ENCODE peak calls at places on chromosome 13, in ten cellular contexts. B, R, D, V, Y, T, P, M, K and J are unnamed samples.

GRCh38 chr13:27622102-27622820 is 569 bp downstream of the POLR1D start:
- DNase-seq in R (no peak), Y (peak), D (no peak), T (no peak), M (no peak), K (peak), B (no peak), P (peak), V (no peak), J (no peak)

GRCh38 chr13:23671902-23672301 is 101.7 kb downstream of the TNFRSF19 start:
- DNase-seq in K (no peak), M (no peak), P (peak), V (no peak), Y (no peak), D (no peak), R (peak), B (no peak), T (no peak), J (no peak)

GRCh38 chr13:52395704-52396103 is 10.3 kb downstream of the THSD1 start:
- DNase-seq in K (no peak), M (no peak), T (no peak), R (no peak), B (no peak), D (no peak), P (no peak), Y (no peak), V (no peak), J (no peak)

GRCh38 chr13:39263033-39263432 is 224.8 kb downstream of the NHLRC3 start:
- DNase-seq in D (peak), T (peak), B (peak), Y (peak), R (peak), V (no peak), K (peak), M (peak), P (peak), J (peak)

GRCh38 chr13:107642841-107643240 is 572.5 kb downstream of the LIG4 start:
- DNase-seq in M (no peak), R (no peak), T (no peak), D (no peak), V (no peak), K (no peak), Y (no peak), P (no peak), B (no peak), J (no peak)

GRCh38 chr13:48858523-48858922 is 117.2 kb upstream of the FNDC3A start:
- DNase-seq in Y (peak), B (no peak), M (peak), D (no peak), R (no peak), T (no peak), P (no peak), V (no peak), K (peak), J (no peak)

GRCh38 chr13:107170270-107170931 is 602.5 kb upstream of the ARGLU1 start:
- DNase-seq in R (no peak), B (no peak), V (no peak), K (no peak), Y (peak), P (no peak), T (no peak), M (no peak), D (no peak), J (no peak)

GRCh38 chr13:36601186-36601585 is 72.6 kb upstream of the SERTM1 start:
- DNase-seq in D (peak), P (no peak), M (no peak), B (no peak), R (no peak), T (no peak), Y (no peak), V (no peak), K (no peak), J (no peak)

GRCh38 chr13:97212540-97213146 is 9.5 kb upstream of the MBNL2 start:
- DNase-seq in T (no peak), R (no peak), M (peak), P (peak), Y (no peak), K (peak), D (peak), B (no peak), V (no peak), J (no peak)

GRCh38 chr13:110346661-110347067 is 39.6 kb downstream of the COL4A2 start:
- DNase-seq in D (peak), M (no peak), K (no peak), T (no peak), B (no peak), P (peak), V (peak), Y (no peak), R (no peak), J (no peak)

GRCh38 chr13:36242761-36243160 is 28.4 kb upstream of the SOHLH2 start:
- DNase-seq in R (no peak), B (no peak), Y (no peak), P (peak), K (no peak), D (peak), V (no peak), T (no peak), M (no peak), J (no peak)

GRCh38 chr13:20847298-20847697 is 55.2 kb downstream of the XPO4 start:
- DNase-seq in B (no peak), K (no peak), Y (no peak), P (no peak), R (peak), M (no peak), D (no peak), V (no peak), T (no peak), J (no peak)

GRCh38 chr13:112345826-112346172 is 30.4 kb upstream of the SPACA7 start:
- DNase-seq in B (no peak), T (no peak), R (no peak), M (no peak), D (no peak), Y (no peak), K (no peak), P (no peak), V (no peak), J (no peak)

GRCh38 chr13:61029064-61029463 is 386.6 kb downstream of the PCDH20 start:
- DNase-seq in K (no peak), D (no peak), Y (peak), V (no peak), P (peak), T (no peak), B (peak), M (no peak), R (no peak), J (peak)

GRCh38 chr13:100836696-100837095 is 162.1 kb upstream of the TMTC4 start:
- DNase-seq in P (peak), T (no peak), K (peak), D (peak), V (no peak), R (peak), B (no peak), Y (no peak), M (no peak), J (no peak)

GRCh38 chr13:111204438-111205177 is 89.5 kb downstream of the ARHGEF7 start:
- DNase-seq in B (peak), K (peak), Y (peak), D (peak), R (peak), M (no peak), T (peak), P (no peak), V (no peak), J (no peak)

GRCh38 chr13:76868451-76868850 is 17.8 kb downstream of the KCTD12 start:
- DNase-seq in B (no peak), K (peak), D (no peak), M (no peak), T (no peak), P (no peak), V (no peak), R (no peak), Y (no peak), J (no peak)

GRCh38 chr13:20305587-20305986 is 73.5 kb upstream of the GJB6 start:
- DNase-seq in K (no peak), V (no peak), Y (no peak), D (no peak), M (no peak), B (no peak), R (no peak), P (peak), T (no peak), J (no peak)

GRCh38 chr13:80603351-80603750 is 262.4 kb upstream of the SPRY2 start:
- DNase-seq in Y (no peak), B (no peak), T (no peak), V (no peak), M (no peak), P (no peak), R (no peak), D (no peak), K (no peak), J (no peak)

GRCh38 chr13:23741879-23742510 is 147.2 kb downstream of the MIPEP start:
- DNase-seq in Y (peak), M (peak), V (no peak), P (peak), K (no peak), R (no peak), B (peak), D (no peak), T (peak), J (no peak)

GRCh38 chr13:75870397-75870801 is 234.3 kb downstream of the LMO7 start:
- DNase-seq in V (no peak), Y (peak), R (no peak), D (no peak), B (no peak), P (peak), T (peak), K (peak), M (peak), J (no peak)

GRCh38 chr13:74278901-74279300 is 144.7 kb upstream of the KLF12 start:
- DNase-seq in K (no peak), D (peak), Y (no peak), M (no peak), P (peak), B (no peak), T (no peak), V (no peak), R (no peak), J (no peak)

GRCh38 chr13:113928701-113929627 is 44.9 kb downstream of the C13orf46 start:
- DNase-seq in Y (peak), K (no peak), V (no peak), M (no peak), P (no peak), D (no peak), B (peak), R (peak), T (no peak), J (no peak)

DNA sequence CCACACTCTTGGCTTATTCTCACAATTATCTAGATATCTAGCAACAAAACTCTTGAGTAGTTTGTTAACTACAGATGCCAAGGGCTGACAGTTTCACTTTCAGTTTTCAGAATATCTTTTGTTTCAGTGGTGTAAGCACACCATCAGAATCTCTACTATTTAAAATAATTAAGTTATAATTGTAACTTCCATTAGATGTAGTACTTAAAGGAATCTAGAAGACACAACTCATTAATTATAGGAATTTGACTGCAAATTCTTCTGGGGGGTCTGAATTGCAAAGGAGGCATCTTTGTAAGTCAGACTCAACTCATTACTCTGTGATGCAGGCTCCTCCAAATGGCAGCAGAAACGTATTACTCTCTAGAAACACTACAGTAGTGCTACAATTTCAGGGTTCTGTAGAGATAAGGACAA is 44.9 kb upstream of the USPL1 start:
- DNase-seq in T (no peak), V (no peak), B (no peak), M (peak), P (peak), D (peak), K (peak), R (peak), Y (peak), J (peak)
- H3K27ac ChIP-seq in T (no peak), V (peak), B (no peak), M (no peak), P (no peak), D (peak), K (peak), R (peak), Y (peak), J (peak)

GRCh38 chr13:98761126-98761978 is 8.9 kb upstream of the SLC15A1 start:
- DNase-seq in M (no peak), R (peak), B (no peak), P (no peak), D (peak), V (no peak), Y (no peak), T (no peak), K (no peak), J (peak)

GRCh38 chr13:98766716-98767115 is 14.2 kb upstream of the SLC15A1 start:
- DNase-seq in K (no peak), B (no peak), D (no peak), T (no peak), P (no peak), V (no peak), M (no peak), R (peak), Y (no peak), J (no peak)

GRCh38 chr13:98766120-98766519 is 13.6 kb upstream of the SLC15A1 start:
- DNase-seq in B (no peak), V (no peak), T (no peak), Y (no peak), K (no peak), R (no peak), M (no peak), D (no peak), P (no peak), J (no peak)

GRCh38 chr13:98761979-98762616 is 9.6 kb upstream of the SLC15A1 start:
- DNase-seq in D (no peak), B (no peak), P (no peak), T (no peak), K (no peak), R (no peak), Y (no peak), M (no peak), V (no peak), J (no peak)
- H3K9ac ChIP-seq in D (no peak), B (no peak), P (no peak), T (no peak), K (no peak), R (no peak), Y (no peak), M (no peak), V (peak), J (no peak)

DNA sequence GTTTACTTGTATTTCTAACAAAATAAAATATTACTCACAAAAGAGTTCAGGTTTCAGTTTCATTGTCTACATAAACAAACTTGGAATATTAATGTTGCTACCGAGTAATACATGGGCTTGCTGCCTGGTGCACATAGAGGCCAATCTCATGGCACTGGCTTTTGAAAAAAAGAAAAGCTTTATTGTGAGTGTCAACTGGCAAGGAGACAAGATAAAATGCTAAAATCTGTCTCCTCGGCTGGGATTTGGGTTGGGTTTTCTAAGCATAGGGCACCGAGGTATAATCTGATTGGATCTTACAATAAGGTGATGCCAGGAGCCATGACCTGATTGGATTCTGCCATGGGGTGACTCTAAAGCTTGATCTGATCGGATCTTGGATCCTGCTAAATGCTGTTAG is 1519.9 kb upstream of the MIR17HG start:
- DNase-seq in T (no peak), V (no peak), R (no peak), K (no peak), B (no peak), P (no peak), M (no peak), D (no peak), Y (no peak), J (no peak)
- H2AFZ ChIP-seq in T (peak), V (no peak), R (no peak), K (no peak), B (no peak), P (no peak), M (peak), D (peak), Y (no peak), J (no peak)

DNA sequence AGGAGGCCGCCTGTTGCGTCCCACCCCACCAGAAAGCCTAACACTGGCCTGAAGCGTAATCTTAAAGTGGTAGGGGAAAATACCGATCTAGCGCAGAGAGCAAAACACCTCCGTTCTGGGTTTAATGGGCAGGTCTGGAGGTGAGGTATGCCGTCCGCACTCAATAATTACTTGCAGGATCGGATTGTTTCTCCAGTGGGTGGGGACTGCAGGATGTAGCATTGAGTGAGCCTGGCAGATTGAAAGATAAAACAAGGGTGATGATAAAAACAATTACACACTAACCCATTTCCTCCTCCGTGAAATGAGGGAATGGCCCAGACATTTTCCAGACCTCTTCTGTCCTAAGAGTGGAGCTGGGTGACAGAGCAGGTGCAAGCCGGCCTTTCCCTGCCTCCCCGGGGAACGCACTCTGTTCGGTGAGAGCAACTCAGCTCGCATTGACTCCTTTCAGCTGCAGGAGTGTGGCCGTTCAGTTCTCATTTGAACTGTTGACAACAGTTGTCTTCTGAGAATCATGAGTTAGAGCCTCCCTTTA is 110.2 kb upstream of the DOCK9 start:
- DNase-seq in K (no peak), B (peak), P (peak), M (no peak), R (no peak), T (peak), Y (peak), V (peak), D (no peak), J (peak)
- H3K27ac ChIP-seq in K (no peak), B (no peak), P (peak), M (no peak), R (peak), T (no peak), Y (no peak), V (peak), D (peak), J (peak)

DNA sequence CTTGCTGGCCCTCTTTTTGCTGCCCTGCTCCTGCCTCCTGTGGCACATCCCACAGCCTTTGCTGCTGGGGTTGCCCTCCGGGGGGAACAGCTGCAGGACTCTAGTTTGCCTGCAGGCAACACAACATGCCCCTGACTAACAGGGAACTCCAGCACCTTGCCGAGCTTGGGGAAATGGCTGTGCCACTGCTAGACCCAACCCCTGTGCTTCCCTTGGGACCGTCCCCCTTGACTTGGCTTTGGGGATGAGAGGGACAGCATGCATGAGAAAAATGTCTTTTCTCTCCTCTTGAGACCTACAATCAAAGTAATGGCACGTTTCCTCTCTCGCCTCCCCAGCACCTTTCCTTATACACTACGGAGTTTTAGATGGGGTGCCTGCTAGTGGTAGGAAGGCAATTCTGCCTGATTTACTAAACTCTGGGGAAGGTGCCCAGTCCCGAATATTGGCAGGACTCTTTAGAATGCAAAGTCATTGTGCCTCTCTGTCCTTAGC is 12.4 kb upstream of the VWA8 start:
- DNase-seq in Y (no peak), V (no peak), M (no peak), P (no peak), K (no peak), D (no peak), B (peak), R (no peak), T (peak), J (no peak)
- H3K9ac ChIP-seq in Y (no peak), V (no peak), M (no peak), P (no peak), K (no peak), D (no peak), B (no peak), R (no peak), T (no peak), J (no peak)

GRCh38 chr13:50731400-50731799 is 112.1 kb downstream of the DLEU7 start:
- DNase-seq in Y (no peak), P (no peak), D (peak), T (no peak), B (no peak), M (no peak), R (peak), K (peak), V (peak), J (peak)

GRCh38 chr13:50732712-50733111 is 110.8 kb downstream of the DLEU7 start:
- DNase-seq in B (no peak), T (no peak), D (peak), R (peak), Y (peak), M (no peak), K (peak), V (peak), P (no peak), J (no peak)

GRCh38 chr13:50733392-50733791 is 110.1 kb downstream of the DLEU7 start:
- DNase-seq in V (no peak), Y (no peak), P (no peak), K (no peak), R (no peak), M (no peak), T (no peak), D (no peak), B (no peak), J (peak)

GRCh38 chr13:50729177-50729576 is 114.3 kb downstream of the DLEU7 start:
- DNase-seq in P (no peak), M (no peak), Y (no peak), K (no peak), D (no peak), B (no peak), T (no peak), V (no peak), R (no peak), J (no peak)

GRCh38 chr13:50730496-50731171 is 112.9 kb downstream of the DLEU7 start:
- DNase-seq in K (no peak), V (no peak), R (peak), T (no peak), P (no peak), M (no peak), D (peak), Y (no peak), B (no peak), J (no peak)
- H2AFZ ChIP-seq in K (no peak), V (no peak), R (no peak), T (no peak), P (no peak), M (no peak), D (peak), Y (peak), B (no peak), J (no peak)

GRCh38 chr13:72405441-72405840 is 322.0 kb downstream of the MZT1 start:
- DNase-seq in T (no peak), Y (no peak), R (no peak), D (no peak), V (no peak), P (no peak), B (no peak), M (no peak), K (no peak), J (no peak)
- H3K27ac ChIP-seq in T (no peak), Y (no peak), R (no peak), D (no peak), V (no peak), P (no peak), B (no peak), M (no peak), K (no peak), J (no peak)

GRCh38 chr13:26020536-26021290 is 31.1 kb downstream of the SHISA2 start:
- DNase-seq in B (no peak), M (no peak), P (no peak), D (no peak), T (no peak), V (no peak), K (no peak), Y (no peak), R (no peak), J (no peak)

GRCh38 chr13:26017932-26018690 is 33.7 kb downstream of the SHISA2 start:
- DNase-seq in R (peak), D (no peak), M (no peak), Y (no peak), P (peak), V (no peak), B (no peak), K (peak), T (no peak), J (no peak)

GRCh38 chr13:26017196-26017921 is 34.5 kb downstream of the SHISA2 start:
- DNase-seq in Y (no peak), P (no peak), D (no peak), R (peak), K (no peak), M (no peak), T (no peak), V (no peak), B (no peak), J (peak)

GRCh38 chr13:26019881-26020535 is 31.8 kb downstream of the SHISA2 start:
- DNase-seq in Y (no peak), D (no peak), V (no peak), K (peak), P (peak), M (no peak), R (peak), T (no peak), B (no peak), J (peak)

GRCh38 chr13:26019241-26019640 is 32.6 kb downstream of the SHISA2 start:
- DNase-seq in T (no peak), P (no peak), M (no peak), Y (no peak), B (no peak), K (peak), V (no peak), D (no peak), R (no peak), J (no peak)
- H3K9ac ChIP-seq in T (no peak), P (peak), M (no peak), Y (no peak), B (no peak), K (peak), V (no peak), D (no peak), R (no peak), J (no peak)